ENCODE peak calls at places on chromosomes 3 and 15, in four cellular contexts. A, I, O and X are unnamed samples.

GRCh38 chr3:177906573-177907229 is 629.5 kb upstream of the KCNMB2 start:
- DNase-seq in A (no peak), I (no peak), O (no peak), X (no peak)

GRCh38 chr3:186979837-186980236 is 49.5 kb downstream of the ST6GAL1 start:
- DNase-seq in A (no peak), I (no peak), O (no peak), X (no peak)

GRCh38 chr15:56739964-56740640 is 6.8 kb upstream of the ZNF280D start:
- DNase-seq in A (peak; percentile 68), I (no peak), O (no peak), X (peak; percentile 11)

GRCh38 chr3:13009132-13009945 is 63.9 kb downstream of the IQSEC1 start:
- DNase-seq in A (no peak), I (no peak), O (no peak), X (no peak)

GRCh38 chr15:36495464-36495863 is 84.0 kb upstream of the CDIN1 start:
- DNase-seq in A (no peak), I (no peak), O (no peak), X (no peak)

GRCh38 chr15:29682361-29682760 is 139.9 kb downstream of the TJP1 start:
- DNase-seq in A (no peak), I (no peak), O (no peak), X (no peak)

GRCh38 chr3:158788446-158788845 is 13.4 kb upstream of the MFSD1 start:
- DNase-seq in A (no peak), I (no peak), O (peak; percentile 80), X (no peak)

GRCh38 chr3:187739561-187740445 is 5.5 kb downstream of the BCL6 start:
- DNase-seq in A (peak; percentile 83), I (peak; percentile 82), O (peak; percentile 89), X (no peak)

GRCh38 chr3:186235554-186235953 is 126.5 kb downstream of the DGKG start:
- DNase-seq in A (no peak), I (no peak), O (no peak), X (no peak)

GRCh38 chr3:9403463-9403862 is 6.0 kb downstream of the SETD5 start:
- DNase-seq in A (no peak), I (no peak), O (no peak), X (no peak)

GRCh38 chr3:120284702-120285507 is at the start of gene GPR156:
- DNase-seq in A (peak; percentile 12), I (peak; percentile 7), O (no peak), X (no peak)

GRCh38 chr3:59052803-59053411 is 3.1 kb upstream of the CFAP20DC start:
- DNase-seq in A (peak; percentile 37), I (no peak), O (peak; percentile 47), X (peak; percentile 25)

GRCh38 chr3:98824256-98824655 is 61.1 kb downstream of the ST3GAL6 start:
- DNase-seq in A (no peak), I (no peak), O (no peak), X (no peak)

GRCh38 chr3:59775106-59775505 is 725.3 kb upstream of the CFAP20DC start:
- DNase-seq in A (no peak), I (no peak), O (peak; percentile 48), X (no peak)

GRCh38 chr3:15896500-15896899 is 98.7 kb upstream of the ANKRD28 start:
- DNase-seq in A (no peak), I (no peak), O (no peak), X (no peak)

GRCh38 chr3:171001250-171001893 is 25.1 kb downstream of the SLC2A2 start:
- DNase-seq in A (no peak), I (no peak), O (no peak), X (peak; percentile 96)

GRCh38 chr15:91271565-91272153 is 171.6 kb downstream of the SV2B start:
- DNase-seq in A (peak; percentile 76), I (peak; percentile 58), O (peak; percentile 65), X (peak; percentile 35)

GRCh38 chr3:43178891-43179366 is 73.0 kb upstream of the POMGNT2 start:
- DNase-seq in A (peak; percentile 7), I (no peak), O (peak; percentile 52), X (peak; percentile 91)

DNA sequence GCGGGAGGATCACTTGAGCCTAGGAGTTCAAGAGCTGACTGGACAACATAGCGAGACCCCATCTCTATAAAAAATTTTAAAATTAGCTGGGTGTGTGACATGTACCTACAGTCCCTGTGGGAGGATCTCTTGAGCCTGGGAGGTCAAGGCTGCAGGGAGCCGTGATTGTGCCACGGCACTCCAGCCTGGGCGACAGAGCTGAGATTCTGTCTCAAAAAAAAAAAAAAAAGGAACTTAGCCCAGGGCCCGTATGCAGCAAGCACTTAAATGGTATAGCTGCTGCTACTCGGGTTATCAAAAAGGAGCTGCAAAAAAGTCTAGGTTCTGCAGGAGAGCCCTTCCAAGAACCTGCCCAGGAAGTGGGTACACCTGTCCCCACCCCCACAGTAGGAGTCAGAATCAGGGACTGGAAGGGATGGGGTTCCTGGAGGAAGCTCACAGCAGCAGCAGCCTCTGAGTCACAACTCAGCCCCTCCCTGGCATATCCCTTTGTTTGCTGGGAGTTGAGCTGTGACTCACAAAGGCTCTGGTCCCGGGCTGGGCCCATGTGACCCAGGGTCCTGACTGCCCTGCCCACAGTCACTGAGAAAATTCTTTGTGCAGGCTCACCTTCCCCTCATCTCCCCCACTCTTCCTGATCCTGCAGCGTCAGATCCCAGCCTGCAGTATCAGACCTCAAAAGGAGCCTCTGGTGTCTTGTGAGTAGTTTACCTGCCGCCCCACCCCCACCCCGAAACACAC is at the start of gene SPATA12:
- DNase-seq in A (peak; percentile 89), I (peak; percentile 43), O (peak; percentile 86), X (peak; percentile 91)
- TF ChIP-seq MAZ in A (no peak), I (no peak), O (peak; percentile 39), X (no peak)

GRCh38 chr3:62371735-62372591 is 1.4 kb downstream of the FEZF2 start:
- DNase-seq in A (no peak), I (no peak), O (no peak), X (no peak)

GRCh38 chr3:62370112-62371031 is 3.0 kb downstream of the FEZF2 start:
- DNase-seq in A (no peak), I (no peak), O (no peak), X (no peak)

GRCh38 chr3:62369476-62369743 is 3.9 kb downstream of the FEZF2 start:
- DNase-seq in A (no peak), I (no peak), O (no peak), X (no peak)

GRCh38 chr3:62372621-62373041 is 719 bp downstream of the FEZF2 start:
- DNase-seq in A (peak; percentile 17), I (no peak), O (no peak), X (no peak)

GRCh38 chr3:62371032-62371734 is 2.2 kb downstream of the FEZF2 start:
- DNase-seq in A (no peak), I (no peak), O (no peak), X (no peak)
- TF ChIP-seq MAZ in A (no peak), I (no peak), O (no peak), X (no peak)

DNA sequence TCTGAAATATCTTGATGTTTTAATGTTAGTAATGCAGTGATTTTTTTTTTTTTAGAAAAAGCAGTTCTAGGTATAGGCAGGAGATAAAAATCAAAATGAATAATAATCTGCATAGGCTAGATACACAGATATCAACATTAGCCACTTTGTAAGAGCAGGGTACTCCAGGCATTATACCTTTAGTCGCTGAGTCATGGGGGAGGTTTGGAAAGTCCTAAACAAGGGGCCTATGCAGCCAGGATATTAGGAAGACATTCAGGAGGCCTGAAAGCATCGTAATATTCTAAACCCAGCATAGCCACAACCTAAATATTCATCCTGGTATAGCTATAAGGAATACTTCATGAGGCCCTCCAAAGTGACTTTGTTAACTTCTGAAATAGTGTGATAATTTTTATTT is 258.1 kb upstream of the NECTIN3 start:
- DNase-seq in A (no peak), I (no peak), O (peak; percentile 6), X (no peak)
- TF ChIP-seq MAZ in A (no peak), I (no peak), O (no peak), X (no peak)

GRCh38 chr15:39486546-39487081 is 94.3 kb upstream of the THBS1 start:
- DNase-seq in A (no peak), I (no peak), O (peak; percentile 66), X (no peak)

GRCh38 chr15:39478996-39479395 is 101.9 kb upstream of the THBS1 start:
- DNase-seq in A (no peak), I (no peak), O (no peak), X (no peak)

GRCh38 chr15:39479916-39480315 is 101.0 kb upstream of the THBS1 start:
- DNase-seq in A (no peak), I (no peak), O (peak; percentile 66), X (no peak)

GRCh38 chr15:39487180-39487735 is 93.6 kb upstream of the THBS1 start:
- DNase-seq in A (no peak), I (no peak), O (no peak), X (no peak)

GRCh38 chr15:39482467-39482866 is 98.4 kb upstream of the THBS1 start:
- DNase-seq in A (no peak), I (no peak), O (no peak), X (no peak)
- TF ChIP-seq MAZ in A (no peak), I (no peak), O (no peak), X (no peak)